ENCODE peak calls at places on chromosomes 2 and 18, in four cellular contexts. A is H1, L is neuronal stem cell, V is mesenchymal stem cell. Z is an unnamed sample.

GRCh38 chr2:42086500-42086953 is 38.7 kb downstream of the PKDCC start:
- DNase-seq in L (peak; percentile 75), A (no peak), V (peak; percentile 79), Z (peak; percentile 70)

GRCh38 chr2:59277656-59278055 is 1036.5 kb upstream of the FANCL start:
- DNase-seq in A (no peak), L (no peak), V (no peak), Z (no peak)

GRCh38 chr2:23801396-23801795 is 125.5 kb downstream of the ATAD2B start:
- DNase-seq in V (peak; percentile 49), L (no peak), A (no peak), Z (peak; percentile 82)

GRCh38 chr2:239142806-239143205 is 258.0 kb downstream of the HDAC4 start:
- DNase-seq in V (no peak), A (no peak), L (no peak), Z (peak; percentile 1)

GRCh38 chr2:168643979-168644378 is 158.5 kb upstream of the NOSTRIN start:
- DNase-seq in A (no peak), L (no peak), V (no peak), Z (peak; percentile 63)

GRCh38 chr2:204003276-204003985 is 66.9 kb downstream of the ICOS start:
- DNase-seq in V (no peak), A (no peak), L (no peak), Z (no peak)

GRCh38 chr2:239391286-239392071 is 9.3 kb downstream of the HDAC4 start:
- DNase-seq in L (no peak), A (no peak), V (no peak), Z (no peak)

GRCh38 chr2:84939426-84940087 is 31.4 kb upstream of the KCMF1 start:
- DNase-seq in V (no peak), A (no peak), L (no peak), Z (no peak)

GRCh38 chr2:18209934-18210639 is 331.6 kb downstream of the KCNS3 start:
- DNase-seq in A (no peak), L (no peak), V (no peak), Z (peak; percentile 78)

GRCh38 chr2:190979906-190980629 is 33.9 kb downstream of the STAT1 start:
- DNase-seq in A (no peak), V (peak; percentile 86), L (no peak), Z (peak; percentile 96)

GRCh38 chr2:96554293-96555145 is 18.0 kb downstream of the ARID5A start:
- DNase-seq in L (peak; percentile 57), V (peak; percentile 55), A (no peak), Z (peak; percentile 41)

GRCh38 chr2:121960251-121960650 is 204.8 kb downstream of the TSN start:
- DNase-seq in V (no peak), A (no peak), L (no peak), Z (no peak)

GRCh38 chr18:10017048-10017447 is 103.2 kb downstream of the VAPA start:
- DNase-seq in L (no peak), V (peak; percentile 62), A (no peak), Z (no peak)

GRCh38 chr2:28617502-28618184 is 121.8 kb downstream of the PLB1 start:
- DNase-seq in A (no peak), V (no peak), L (no peak), Z (no peak)

GRCh38 chr2:109351164-109351756 is 222.3 kb downstream of the SH3RF3 start:
- DNase-seq in L (no peak), A (no peak), V (peak; percentile 67), Z (peak; percentile 87)

GRCh38 chr18:62611395-62612241 is 88.8 kb downstream of the ZCCHC2 start:
- DNase-seq in A (no peak), L (no peak), V (no peak), Z (no peak)

GRCh38 chr2:231037202-231037730 is at the start of gene C2orf72:
- DNase-seq in V (no peak), L (no peak), A (no peak), Z (no peak)

GRCh38 chr2:231039294-231039664 is 2.0 kb downstream of the C2orf72 start:
- DNase-seq in L (no peak), A (no peak), V (no peak), Z (no peak)

GRCh38 chr2:231038483-231039293 is 1.4 kb downstream of the C2orf72 start:
- DNase-seq in V (no peak), L (no peak), A (no peak), Z (no peak)

GRCh38 chr2:231036578-231037106 is 681 bp upstream of the C2orf72 start:
- DNase-seq in L (no peak), A (no peak), V (no peak), Z (no peak)

GRCh38 chr2:231037731-231038482 is 584 bp downstream of the C2orf72 start:
- DNase-seq in V (no peak), A (no peak), L (no peak), Z (no peak)
- H4K8ac ChIP-seq in V (no peak overlapping the region), A (no peak overlapping the region), L (no peak overlapping the region), Z (no peak overlapping the region)

DNA sequence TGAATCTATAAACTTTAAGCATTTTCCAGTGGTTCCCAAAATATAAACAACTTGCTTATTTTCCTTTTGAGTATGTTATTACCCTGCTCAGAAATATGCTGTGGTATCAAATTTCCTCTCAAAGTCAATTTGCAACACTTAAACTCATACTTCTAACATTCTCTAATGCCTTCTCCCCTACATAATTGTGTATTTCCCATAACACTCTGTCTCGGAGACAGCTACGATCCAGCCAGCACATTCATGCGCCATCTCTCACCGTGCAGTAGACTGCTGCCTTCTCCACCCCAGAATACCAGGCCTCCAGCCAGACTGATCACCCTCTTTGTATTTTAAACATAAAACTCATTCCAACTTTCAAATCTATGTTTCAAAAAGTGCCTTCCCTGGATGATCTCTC is 41.8 kb downstream of the TIMM21 start:
- DNase-seq in L (no peak), A (no peak), V (peak; percentile 18), Z (peak; percentile 76)
- H4K8ac ChIP-seq in L (no peak overlapping the region), A (no peak overlapping the region), V (no peak overlapping the region), Z (peak overlapping the region; percentile 81)

GRCh38 chr2:70250434-70250833 is 2.0 kb upstream of the TIA1 start:
- DNase-seq in L (no peak), A (no peak), V (no peak), Z (no peak)

GRCh38 chr2:70248145-70248809 is at the start of gene TIA1:
- DNase-seq in L (peak; percentile 99), A (peak; percentile 97), V (peak; percentile 98), Z (peak; percentile 97)

GRCh38 chr2:70243804-70244584 is 4.4 kb downstream of the TIA1 start:
- DNase-seq in L (no peak), A (no peak), V (no peak), Z (peak; percentile 0)

GRCh38 chr2:70248810-70249438 is 496 bp upstream of the TIA1 start:
- DNase-seq in V (no peak), L (peak; percentile 89), A (peak; percentile 53), Z (no peak)

DNA sequence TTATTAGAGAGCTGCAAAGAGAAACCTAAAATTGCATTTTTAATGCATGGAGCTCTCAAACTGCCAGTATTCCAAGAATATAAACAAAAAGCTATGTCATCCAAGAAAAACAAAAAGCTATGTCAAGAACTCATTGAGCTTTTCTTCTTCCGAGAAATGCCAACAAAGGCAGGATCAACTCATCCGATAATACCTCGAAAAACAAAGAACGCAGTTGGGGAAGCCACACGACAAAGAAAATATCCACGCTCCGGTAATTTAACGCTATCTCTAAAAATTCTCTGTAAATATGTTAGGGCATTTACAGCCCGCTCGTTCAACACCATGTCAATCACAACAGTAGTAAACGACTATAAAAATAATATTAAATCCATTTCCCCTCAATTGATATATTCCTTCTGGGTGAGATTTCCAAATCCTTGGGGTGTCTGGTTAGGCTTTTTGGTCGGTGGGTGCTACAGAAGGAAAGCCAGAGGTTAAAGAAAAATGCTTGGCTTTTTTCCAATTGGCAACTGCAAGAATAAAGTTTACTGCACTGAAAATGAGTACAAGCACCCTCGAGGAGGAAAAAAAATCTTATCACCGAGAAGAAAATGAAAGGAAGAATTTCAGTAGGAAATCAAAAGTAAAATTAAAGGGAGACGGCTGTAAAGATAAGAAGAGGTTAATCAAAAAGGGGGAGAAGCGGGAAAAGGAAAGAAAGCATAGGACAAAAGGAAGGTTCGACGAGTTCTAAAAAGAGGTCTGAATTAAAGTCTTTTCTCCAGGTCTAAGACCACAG is 874 bp downstream of the TIA1 start:
- DNase-seq in L (peak; percentile 35), V (peak; percentile 18), A (no peak), Z (peak; percentile 19)
- H4K8ac ChIP-seq in L (no peak overlapping the region), V (peak overlapping the region; percentile 99), A (peak overlapping the region; percentile 100), Z (peak overlapping the region; percentile 99)

DNA sequence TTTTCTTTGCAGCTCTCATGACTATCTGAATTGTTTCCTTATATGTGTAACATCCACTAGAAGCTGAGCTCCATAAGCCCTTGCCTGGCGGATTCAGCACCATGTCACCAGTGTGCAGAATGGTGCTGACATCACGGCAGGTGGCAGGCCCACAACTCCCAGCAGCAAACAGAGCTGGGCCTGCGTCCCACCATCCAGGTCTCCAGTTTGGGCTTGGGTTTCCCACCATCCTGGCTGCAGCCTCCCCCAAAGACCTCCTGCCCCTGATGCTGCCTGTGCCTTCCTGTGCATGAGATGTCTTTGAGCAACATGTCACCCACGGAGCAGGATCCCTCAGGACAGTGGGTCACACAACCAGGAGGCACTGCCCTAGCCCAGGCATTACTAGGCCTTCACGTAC is 113.1 kb downstream of the TNS1 start:
- DNase-seq in V (no peak), A (no peak), L (no peak), Z (no peak)
- H4K8ac ChIP-seq in V (no peak overlapping the region), A (no peak overlapping the region), L (no peak overlapping the region), Z (no peak overlapping the region)

GRCh38 chr2:241702405-241703127 is 727 bp downstream of the ING5 start:
- DNase-seq in V (peak; percentile 70), A (peak; percentile 57), L (peak; percentile 87), Z (peak; percentile 52)

GRCh38 chr2:241703128-241703604 is 1.3 kb downstream of the ING5 start:
- DNase-seq in L (no peak), A (no peak), V (no peak), Z (no peak)

GRCh38 chr2:241701155-241701404 is 759 bp upstream of the ING5 start:
- DNase-seq in L (no peak), A (no peak), V (peak; percentile 84), Z (peak; percentile 73)

GRCh38 chr2:241701405-241702154 is at the start of gene ING5:
- DNase-seq in A (peak; percentile 73), L (peak; percentile 95), V (peak; percentile 90), Z (peak; percentile 87)

GRCh38 chr2:241702155-241702404 is 241 bp downstream of the ING5 start:
- DNase-seq in V (peak; percentile 76), A (no peak), L (no peak), Z (peak; percentile 75)
- H4K8ac ChIP-seq in V (peak overlapping the region; percentile 64), A (peak overlapping the region; percentile 95), L (no peak overlapping the region), Z (no peak overlapping the region)

DNA sequence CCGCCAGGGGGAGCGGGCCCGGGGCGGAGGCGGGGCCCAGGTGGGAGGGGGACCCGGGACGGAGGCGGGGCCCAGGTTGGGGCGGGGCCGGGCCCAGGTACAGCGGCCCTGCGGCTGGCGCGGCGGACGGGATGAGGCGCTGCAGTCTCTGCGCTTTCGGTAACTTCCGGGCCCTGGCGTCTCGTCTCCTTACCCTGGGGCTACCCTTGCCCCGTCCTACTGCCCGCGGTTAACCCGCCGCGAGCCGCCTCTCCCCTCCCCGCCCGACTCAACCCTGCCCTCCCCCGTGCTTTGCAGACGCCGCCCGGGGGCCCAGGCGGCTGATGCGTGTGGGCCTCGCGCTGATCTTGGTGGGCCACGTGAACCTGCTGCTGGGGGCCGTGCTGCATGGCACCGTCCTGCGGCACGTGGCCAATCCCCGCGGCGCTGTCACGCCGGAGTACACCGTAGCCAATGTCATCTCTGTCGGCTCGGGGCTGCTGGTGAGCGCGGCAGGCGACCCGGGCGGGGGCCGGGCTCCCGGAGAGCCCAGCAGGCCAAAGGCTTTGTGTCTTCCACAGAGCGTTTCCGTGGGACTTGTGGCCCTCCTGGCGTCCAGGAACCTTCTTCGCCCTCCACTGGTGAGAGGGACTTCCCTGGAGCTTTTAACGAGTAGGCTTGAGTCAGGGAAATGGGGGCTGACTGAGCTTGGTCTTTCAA is at the start of gene KRTCAP3:
- DNase-seq in L (peak; percentile 51), V (peak; percentile 11), A (peak; percentile 53), Z (no peak)
- H4K8ac ChIP-seq in L (peak within 1 kb of the TSS; percentile 43), V (peak within 1 kb of the TSS; percentile 61), A (peak within 1 kb of the TSS; percentile 82), Z (no peak within 1 kb of the TSS)